ENCODE peak calls at places on chromosome 1, in nine cellular contexts. O is HepG2, S is WERI-Rb-1, Z is aorta, J is tibial nerve, R is osteoblast, H is cardiac muscle cell, X is IMR-90, C is fibroblast of villous mesenchyme. L is an unnamed sample.

GRCh38 chr1:116516631-116517030 is 54.2 kb downstream of the CD58 start:
- DNase-seq in O (no peak), S (no peak), Z (no peak), J (no peak), R (no peak), H (no peak), X (no peak), C (no peak), L (no peak)

GRCh38 chr1:110337704-110338199 is 1.4 kb upstream of the RBM15 start:
- DNase-seq in O (peak; percentile 54), S (peak; percentile 69), Z (peak; percentile 83), J (peak; percentile 16), R (no peak), H (no peak), X (no peak), C (no peak), L (no peak)

GRCh38 chr1:205466612-205467236 is 10.9 kb upstream of the BLACAT1 start:
- DNase-seq in O (no peak), S (no peak), Z (no peak), J (no peak), R (peak; percentile 68), H (no peak), X (no peak), C (no peak), L (no peak)

GRCh38 chr1:21236178-21236577 is 54.1 kb downstream of the ECE1 start:
- DNase-seq in O (no peak), S (no peak), Z (no peak), J (no peak), R (no peak), H (no peak), X (no peak), C (no peak), L (no peak)

GRCh38 chr1:201379733-201380242 is 2.3 kb upstream of the TNNT2 start:
- DNase-seq in O (no peak), S (no peak), Z (no peak), J (no peak), R (no peak), H (no peak), X (no peak), C (no peak), L (no peak)

GRCh38 chr1:92446990-92447681 is 39.6 kb downstream of the GFI1 start:
- DNase-seq in O (no peak), S (no peak), Z (no peak), J (no peak), R (no peak), H (peak; percentile 24), X (peak; percentile 35), C (no peak), L (no peak)

GRCh38 chr1:35691080-35691479 is 27.6 kb downstream of the C1orf216 start:
- DNase-seq in O (no peak), S (no peak), Z (no peak), J (no peak), R (no peak), H (no peak), X (no peak), C (no peak), L (no peak)

GRCh38 chr1:111161843-111162242 is 21.8 kb downstream of the CEPT1 start:
- DNase-seq in O (no peak), S (no peak), Z (no peak), J (no peak), R (no peak), H (peak; percentile 34), X (peak; percentile 19), C (peak; percentile 62), L (no peak)

GRCh38 chr1:46466477-46467182 is 23.0 kb upstream of the DMBX1 start:
- DNase-seq in O (no peak), S (peak; percentile 97), Z (peak; percentile 83), J (no peak), R (peak; percentile 96), H (no peak), X (no peak), C (no peak), L (peak; percentile 40)

GRCh38 chr1:207825719-207826556 is 74.1 kb downstream of the CD46 start:
- DNase-seq in O (peak; percentile 10), S (no peak), Z (no peak), J (peak; percentile 73), R (no peak), H (peak; percentile 36), X (peak; percentile 63), C (peak; percentile 92), L (no peak)

GRCh38 chr1:36236302-36236701 is 12.1 kb downstream of the THRAP3 start:
- DNase-seq in O (no peak), S (peak; percentile 78), Z (no peak), J (no peak), R (no peak), H (no peak), X (no peak), C (no peak), L (no peak)

GRCh38 chr1:170993717-170994116 is 58.4 kb downstream of the MROH9 start:
- DNase-seq in O (no peak), S (no peak), Z (no peak), J (no peak), R (no peak), H (no peak), X (no peak), C (no peak), L (no peak)
- H3K4me3 ChIP-seq in O (no peak overlapping the region), S (no peak overlapping the region), Z (no peak overlapping the region), J (no peak overlapping the region), R (no peak overlapping the region), H (no peak overlapping the region), X (no peak overlapping the region), C (no peak overlapping the region), L (no peak overlapping the region)

DNA sequence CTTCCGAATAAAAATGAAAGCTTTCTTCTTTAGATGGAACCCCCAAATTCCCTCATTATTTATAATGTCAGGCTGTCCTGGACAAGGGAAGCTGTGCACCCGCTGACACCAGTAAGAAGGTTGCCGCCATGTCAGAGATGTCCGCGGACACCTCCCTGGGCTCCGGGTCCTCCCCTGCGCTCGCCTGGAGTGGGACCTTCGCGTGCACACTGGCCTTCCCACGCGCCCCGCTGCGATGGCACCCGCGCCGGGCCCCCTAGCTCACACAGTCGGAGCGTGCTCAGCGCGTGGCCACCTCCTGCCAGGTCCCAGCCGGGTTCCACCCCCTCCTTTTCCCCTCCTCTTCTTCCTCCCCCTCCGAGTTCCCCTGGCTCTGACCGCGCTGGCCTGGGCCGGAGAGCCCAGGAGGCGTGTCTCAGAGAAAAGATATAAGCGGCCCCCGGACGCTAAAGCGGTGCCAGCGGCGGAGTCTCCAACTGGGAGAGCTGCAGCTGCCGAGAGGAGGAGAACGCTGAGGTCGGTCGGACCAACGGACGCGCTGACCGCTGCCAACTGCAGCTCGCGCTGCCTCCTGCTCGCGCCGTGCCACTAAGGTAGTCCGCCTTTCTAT is at the start of gene G0S2:
- DNase-seq in O (no peak), S (peak; percentile 21), Z (peak; percentile 88), J (peak; percentile 12), R (peak; percentile 87), H (peak; percentile 85), X (peak; percentile 21), C (peak; percentile 49), L (peak; percentile 62)
- H3K4me3 ChIP-seq in O (no peak within 1 kb of the TSS), S (peak within 1 kb of the TSS; percentile 42), Z (no peak within 1 kb of the TSS), J (peak within 1 kb of the TSS; percentile 53), R (peak within 1 kb of the TSS; percentile 74), H (peak within 1 kb of the TSS; percentile 27), X (peak within 1 kb of the TSS; percentile 19), C (peak within 1 kb of the TSS; percentile 59), L (peak within 1 kb of the TSS; percentile 72)

DNA sequence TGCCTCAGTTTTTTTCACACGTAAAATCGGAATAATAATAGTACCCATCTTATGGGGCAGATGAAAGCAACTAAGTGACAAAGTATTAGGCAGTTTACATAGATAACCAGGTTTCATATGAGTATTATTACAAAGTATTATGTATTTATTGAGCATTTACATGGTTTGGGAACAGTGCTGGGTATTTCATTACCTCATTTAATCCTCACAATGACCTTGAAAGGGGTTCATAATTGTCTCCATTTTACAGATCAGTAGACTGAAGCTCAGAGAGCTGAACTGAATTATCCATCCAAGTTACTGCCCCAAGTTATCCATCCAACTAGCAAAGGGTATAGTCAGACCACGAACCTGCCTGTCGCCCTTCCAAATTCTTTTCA is 21.2 kb downstream of the TCEA3 start:
- DNase-seq in O (no peak), S (no peak), Z (no peak), J (no peak), R (no peak), H (no peak), X (no peak), C (no peak), L (no peak)
- H3K4me3 ChIP-seq in O (no peak overlapping the region), S (no peak overlapping the region), Z (no peak overlapping the region), J (no peak overlapping the region), R (no peak overlapping the region), H (no peak overlapping the region), X (no peak overlapping the region), C (no peak overlapping the region), L (no peak overlapping the region)

DNA sequence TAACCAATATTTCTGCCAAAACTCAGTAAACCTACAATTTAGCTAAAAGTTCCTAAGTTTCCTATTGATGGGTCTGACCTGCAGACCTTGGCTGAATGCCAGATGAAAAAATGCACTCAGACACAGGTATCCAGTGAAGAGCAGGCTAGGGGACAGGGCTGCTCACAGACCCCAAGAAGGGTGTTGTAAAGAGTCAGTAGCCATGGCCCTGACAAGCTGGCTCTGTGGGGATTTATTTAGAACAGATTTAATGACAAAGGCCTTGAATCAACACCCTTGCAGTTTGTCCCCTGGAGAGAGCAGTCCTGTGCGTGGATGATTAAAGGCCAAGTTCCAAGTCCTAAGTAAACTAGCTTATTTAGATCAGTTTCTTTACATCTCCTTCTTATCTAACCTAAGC is 1243.2 kb upstream of the ADGRL4 start:
- DNase-seq in O (no peak), S (no peak), Z (no peak), J (no peak), R (no peak), H (no peak), X (no peak), C (no peak), L (no peak)
- H3K4me3 ChIP-seq in O (no peak overlapping the region), S (no peak overlapping the region), Z (no peak overlapping the region), J (no peak overlapping the region), R (no peak overlapping the region), H (no peak overlapping the region), X (no peak overlapping the region), C (no peak overlapping the region), L (no peak overlapping the region)

GRCh38 chr1:183588827-183589226 is 1.4 kb downstream of the NCF2 start:
- DNase-seq in O (no peak), S (no peak), Z (no peak), J (no peak), R (no peak), H (no peak), X (no peak), C (no peak), L (no peak)
- H3K4me3 ChIP-seq in O (no peak overlapping the region), S (no peak overlapping the region), Z (no peak overlapping the region), J (peak overlapping the region; percentile 33), R (no peak overlapping the region), H (no peak overlapping the region), X (no peak overlapping the region), C (no peak overlapping the region), L (no peak overlapping the region)

L was measured in dorsolateral prefrontal cortex.